ENCODE peak calls at places on chromosomes 13 and 19, in six cellular contexts. R is IMR-90, Y is AG10803, T is A549, O is astrocyte of the cerebellum, B is thoracic aorta. Z is an unnamed sample.

GRCh38 chr19:44212865-44213346 is 574 bp downstream of the ZNF227 start:
- DNase-seq in T (no peak), B (no peak), Y (peak; percentile 13), O (no peak), R (peak; percentile 55), Z (peak; percentile 37)

GRCh38 chr13:43936630-43937029 is 56.9 kb downstream of the LACC1 start:
- DNase-seq in Y (peak; percentile 33), T (no peak), B (no peak), R (no peak), O (no peak), Z (no peak)

GRCh38 chr13:36244073-36244472 is 29.7 kb upstream of the SOHLH2 start:
- DNase-seq in O (no peak), Y (no peak), R (no peak), T (no peak), B (no peak), Z (no peak)

GRCh38 chr13:65917731-65918130 is 1312.4 kb downstream of the PCDH9 start:
- DNase-seq in O (no peak), R (no peak), T (no peak), Y (peak; percentile 59), B (no peak), Z (no peak)

GRCh38 chr13:72221276-72221962 is 354.4 kb upstream of the DACH1 start:
- DNase-seq in O (no peak), T (peak; percentile 3), Y (no peak), R (no peak), B (no peak), Z (peak; percentile 7)

GRCh38 chr19:15779756-15780476 is 7.5 kb upstream of the OR10H5 start:
- DNase-seq in O (no peak), Y (peak; percentile 21), R (no peak), T (no peak), B (peak; percentile 21), Z (peak; percentile 13)

GRCh38 chr13:59318320-59318930 is 845.3 kb downstream of the DIAPH3 start:
- DNase-seq in R (peak; percentile 46), Y (peak; percentile 37), O (peak; percentile 65), B (no peak), T (peak; percentile 3), Z (peak; percentile 79)

GRCh38 chr19:47414469-47414868 is 4.9 kb downstream of the MEIS3 start:
- DNase-seq in O (no peak), T (no peak), R (no peak), B (no peak), Y (no peak), Z (no peak)

GRCh38 chr13:51997641-51998330 is 13.5 kb downstream of the ATP7B start:
- DNase-seq in B (no peak), O (no peak), T (no peak), Y (no peak), R (no peak), Z (no peak)

GRCh38 chr19:8629184-8629583 is 1.2 kb upstream of the NFILZ start:
- DNase-seq in R (no peak), T (no peak), B (no peak), O (no peak), Y (no peak), Z (no peak)

GRCh38 chr13:77876176-77876575 is 42.5 kb downstream of the EDNRB start:
- DNase-seq in R (peak; percentile 90), B (no peak), T (no peak), Y (peak; percentile 46), O (no peak), Z (peak; percentile 20)

GRCh38 chr13:83881031-83881727 is 1.1 kb downstream of the SLITRK1 start:
- DNase-seq in Y (no peak), O (no peak), R (no peak), B (no peak), T (no peak), Z (no peak)

GRCh38 chr13:35621989-35622388 is 145.5 kb upstream of the MAB21L1 start:
- DNase-seq in Y (peak; percentile 52), O (no peak), R (peak; percentile 2), B (no peak), T (no peak), Z (peak; percentile 35)

GRCh38 chr13:45121421-45121820 is 1.1 kb downstream of the GTF2F2 start:
- DNase-seq in B (no peak), Y (peak; percentile 44), O (peak; percentile 39), R (peak; percentile 53), T (no peak), Z (peak; percentile 46)

GRCh38 chr19:34474233-34474989 is 7.1 kb upstream of the WTIP start:
- DNase-seq in B (no peak), O (no peak), T (no peak), R (peak; percentile 14), Y (no peak), Z (peak; percentile 16)

GRCh38 chr13:112444001-112444311 is 67.8 kb downstream of the SPACA7 start:
- DNase-seq in R (peak; percentile 42), Y (peak; percentile 26), B (no peak), T (peak; percentile 38), O (peak; percentile 19), Z (peak; percentile 56)

GRCh38 chr19:19460258-19460731 is 54.8 kb downstream of the GATAD2A start:
- DNase-seq in R (peak; percentile 40), T (no peak), B (no peak), Y (no peak), O (no peak), Z (no peak)

GRCh38 chr19:19461306-19461670 is 54.1 kb downstream of the TSSK6 start:
- DNase-seq in O (no peak), Y (no peak), B (no peak), R (no peak), T (no peak), Z (no peak)

GRCh38 chr19:19460761-19461265 is 54.5 kb downstream of the TSSK6 start:
- DNase-seq in T (no peak), Y (peak; percentile 49), B (no peak), R (peak; percentile 30), O (no peak), Z (peak; percentile 27)

GRCh38 chr19:19463348-19464117 is 51.8 kb downstream of the TSSK6 start:
- DNase-seq in B (no peak), T (no peak), O (peak; percentile 57), Y (peak; percentile 80), R (peak; percentile 86), Z (peak; percentile 69)

DNA sequence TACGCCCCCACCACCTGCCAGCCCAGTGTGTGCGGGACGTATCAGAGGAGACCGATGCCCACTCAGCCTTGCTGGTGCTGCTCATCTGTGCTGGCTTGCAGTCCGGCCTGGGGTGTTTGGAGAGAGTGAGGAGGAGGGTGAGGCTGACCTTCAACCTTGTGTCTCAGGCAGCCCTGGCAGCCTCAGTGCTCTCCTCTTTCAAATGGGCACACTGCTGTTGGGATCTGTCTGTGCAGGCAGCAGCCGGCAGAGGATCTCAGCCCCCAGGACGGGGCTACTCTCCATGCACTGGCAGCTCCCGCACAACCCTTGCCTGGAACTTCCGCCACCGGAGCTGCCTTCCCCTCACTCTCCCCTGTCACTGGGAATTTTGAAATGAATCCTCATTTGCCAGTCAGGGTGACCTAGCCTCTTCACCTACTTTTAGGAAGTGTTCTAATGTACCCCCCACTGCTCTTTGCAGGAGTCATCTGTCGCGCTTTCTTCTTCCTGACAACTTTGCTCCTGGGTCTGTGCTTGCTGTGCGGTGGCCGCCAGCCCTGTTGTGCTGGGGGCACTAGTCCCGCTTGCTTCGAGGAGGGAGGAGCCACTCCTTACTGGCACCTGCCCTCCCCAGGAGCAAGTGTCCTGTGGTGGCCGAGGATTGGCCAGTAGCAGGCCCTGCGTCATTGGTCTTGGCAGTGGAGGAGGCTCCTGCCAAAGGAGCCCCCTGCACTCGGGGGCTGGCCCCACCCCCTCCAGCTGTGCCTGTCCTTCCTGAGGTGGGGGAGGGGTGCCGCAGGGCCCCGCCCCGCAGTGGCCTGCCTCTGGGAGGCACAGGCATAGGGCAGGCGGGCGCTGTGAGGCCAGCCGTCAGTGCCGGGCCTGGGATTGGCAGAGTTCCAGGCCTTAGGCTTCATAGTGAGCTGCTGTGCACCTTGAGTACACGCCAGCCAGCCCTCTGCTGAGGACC is 53.4 kb downstream of the TSSK6 start:
- DNase-seq in Y (no peak), O (no peak), B (no peak), R (no peak), T (no peak), Z (peak; percentile 59)
- H3K4me3 ChIP-seq in Y (no peak overlapping the region), O (no peak overlapping the region), B (peak overlapping the region; percentile 65), R (no peak overlapping the region), T (no peak overlapping the region), Z (no peak overlapping the region)

GRCh38 chr13:113742445-113743120 is 16.4 kb upstream of the TMEM255B start:
- DNase-seq in R (no peak), Y (no peak), B (no peak), O (no peak), T (no peak), Z (no peak)
- H3K4me3 ChIP-seq in R (no peak overlapping the region), Y (no peak overlapping the region), B (no peak overlapping the region), O (no peak overlapping the region), T (no peak overlapping the region), Z (no peak overlapping the region)

GRCh38 chr19:58000677-58001076 is 1.9 kb downstream of the ZNF606 start:
- DNase-seq in B (no peak), R (no peak), T (no peak), O (no peak), Y (no peak), Z (no peak)
- H3K4me3 ChIP-seq in B (no peak overlapping the region), R (no peak overlapping the region), T (no peak overlapping the region), O (no peak overlapping the region), Y (no peak overlapping the region), Z (no peak overlapping the region)

GRCh38 chr19:4326215-4326836 is 12.3 kb downstream of the STAP2 start:
- DNase-seq in R (no peak), T (no peak), O (no peak), B (no peak), Y (no peak), Z (no peak)
- H3K4me3 ChIP-seq in R (no peak overlapping the region), T (no peak overlapping the region), O (no peak overlapping the region), B (no peak overlapping the region), Y (no peak overlapping the region), Z (no peak overlapping the region)

GRCh38 chr19:2547721-2548120 is 71.8 kb downstream of the GADD45B start:
- DNase-seq in B (no peak), Y (no peak), R (no peak), T (no peak), O (no peak), Z (no peak)

GRCh38 chr19:2550431-2551171 is 74.7 kb downstream of the GADD45B start:
- DNase-seq in O (no peak), T (no peak), B (no peak), Y (peak; percentile 51), R (no peak), Z (no peak)

GRCh38 chr19:2551172-2551863 is 75.4 kb downstream of the GADD45B start:
- DNase-seq in B (no peak), O (no peak), R (no peak), T (no peak), Y (no peak), Z (no peak)

GRCh38 chr19:2548966-2549365 is 73.0 kb downstream of the GADD45B start:
- DNase-seq in O (no peak), Y (no peak), R (no peak), B (no peak), T (no peak), Z (no peak)

GRCh38 chr19:2549701-2550191 is 73.8 kb downstream of the GADD45B start:
- DNase-seq in T (no peak), B (no peak), O (peak; percentile 97), R (peak; percentile 88), Y (peak; percentile 99), Z (peak; percentile 98)
- H3K4me3 ChIP-seq in T (no peak overlapping the region), B (no peak overlapping the region), O (no peak overlapping the region), R (no peak overlapping the region), Y (peak overlapping the region; percentile 24), Z (no peak overlapping the region)

DNA sequence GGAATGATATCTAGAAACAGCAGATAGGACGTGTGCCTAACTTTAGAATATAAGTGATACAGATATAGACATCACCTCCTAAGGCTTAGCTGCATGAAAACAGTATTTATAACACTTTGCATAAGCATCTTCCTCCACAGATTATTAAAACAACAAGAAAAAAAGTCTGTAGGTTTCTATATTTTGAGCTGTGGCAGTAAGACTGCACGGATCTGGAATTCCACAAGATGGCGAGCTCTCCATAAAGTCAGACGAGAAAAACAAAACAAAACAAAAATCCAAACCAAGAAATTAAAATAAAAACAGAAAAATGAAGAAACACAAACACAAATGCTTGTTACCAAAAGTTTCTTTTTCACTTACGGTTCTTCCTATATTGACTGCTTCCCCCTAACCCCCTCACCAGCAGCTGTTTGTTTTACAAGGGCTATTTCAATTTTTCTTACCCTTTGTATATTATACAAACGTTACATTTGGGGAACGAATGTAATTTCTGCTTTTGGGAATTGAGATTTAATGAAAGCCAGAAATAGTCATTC is 285.8 kb downstream of the MYO16 start:
- DNase-seq in Y (peak; percentile 57), B (no peak), R (peak; percentile 50), T (no peak), O (peak; percentile 26), Z (peak; percentile 71)
- H3K4me3 ChIP-seq in Y (peak overlapping the region; percentile 32), B (peak overlapping the region; percentile 56), R (no peak overlapping the region), T (peak overlapping the region; percentile 19), O (no peak overlapping the region), Z (peak overlapping the region; percentile 1)